ENCODE peak calls at places on chromosomes 7 and 10, in ten cellular contexts. P is H1; I is mesendoderm; G is CD8-positive, alpha-beta T cell; W is cardiac muscle cell; C is bronchial epithelial cell; N is ovary; B is BJ; Q is sigmoid colon; M is K562. F is an unnamed sample. For H3K27me3, the result is how much of the 10 kb centered on the place peaks cover.

GRCh38 chr7:34275629-34276028 is 370.3 kb downstream of the BMPER start:
- DNase-seq in I (no peak), Q (no peak), G (no peak), P (no peak), W (no peak), B (no peak), M (no peak), N (no peak), C (peak), F (no peak)

GRCh38 chr7:9711259-9711658 is 1262.4 kb upstream of the PHF14 start:
- DNase-seq in C (peak), G (no peak), Q (no peak), N (no peak), W (no peak), I (no peak), B (no peak), M (no peak), P (no peak), F (no peak)

GRCh38 chr10:114716811-114717404 is 58.8 kb upstream of the ABLIM1 start:
- DNase-seq in Q (no peak), N (no peak), M (no peak), G (no peak), P (no peak), I (no peak), B (no peak), W (no peak), C (no peak), F (no peak)

GRCh38 chr10:25162391-25162790 is 12.4 kb upstream of the GPR158 start:
- DNase-seq in G (no peak), C (no peak), Q (no peak), B (no peak), I (no peak), N (no peak), M (no peak), P (no peak), W (no peak), F (no peak)

GRCh38 chr7:85479918-85480658 is 293.2 kb upstream of the SEMA3D start:
- DNase-seq in W (peak), G (no peak), Q (no peak), C (peak), I (no peak), P (no peak), N (no peak), B (peak), M (no peak), F (no peak)

GRCh38 chr10:1957057-1957456 is 219.7 kb upstream of the ADARB2 start:
- DNase-seq in M (no peak), G (no peak), Q (no peak), N (no peak), I (no peak), C (no peak), W (no peak), B (no peak), P (no peak), F (no peak)

GRCh38 chr7:44463169-44463808 is 27.2 kb downstream of the NUDCD3 start:
- DNase-seq in M (peak), G (no peak), P (no peak), N (no peak), B (no peak), Q (no peak), C (peak), I (no peak), W (peak), F (no peak)

GRCh38 chr7:123669485-123669884 is 13.8 kb downstream of the LMOD2 start:
- DNase-seq in Q (no peak), N (no peak), C (no peak), I (no peak), W (no peak), P (no peak), G (no peak), B (no peak), M (no peak), F (no peak)

GRCh38 chr10:60801538-60801937 is 23.3 kb downstream of the CDK1 start:
- DNase-seq in Q (no peak), W (peak), G (no peak), P (no peak), N (no peak), C (no peak), B (no peak), M (no peak), I (no peak), F (no peak)

GRCh38 chr10:126872768-126873167 is 32.5 kb upstream of the DOCK1 start:
- DNase-seq in P (peak), G (no peak), I (peak), N (no peak), M (no peak), Q (no peak), C (no peak), B (no peak), W (no peak), F (no peak)

DNA sequence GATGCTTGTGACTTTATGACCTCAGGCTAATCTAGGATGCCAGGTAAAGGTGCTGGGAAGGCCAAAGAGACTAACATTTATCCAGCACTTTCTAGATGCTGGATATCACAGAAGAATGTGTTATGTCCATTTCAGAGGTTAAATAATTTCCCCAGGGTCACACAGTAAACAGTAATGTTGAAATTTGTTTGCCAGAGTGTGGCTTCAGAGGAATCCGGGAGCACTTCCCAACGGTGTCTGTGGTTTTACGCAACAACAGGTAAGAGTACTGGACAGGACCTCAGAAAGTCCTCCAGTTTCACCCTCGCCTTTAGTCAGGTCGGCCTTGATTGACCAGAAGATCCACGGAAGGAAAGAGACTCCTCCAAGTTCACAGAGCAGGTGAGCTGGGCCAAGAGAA is 1.7 kb downstream of the SHTN1 start:
- DNase-seq in W (no peak), G (no peak), C (no peak), P (no peak), M (no peak), Q (no peak), B (no peak), N (no peak), I (no peak), F (no peak)
- H3K27me3 ChIP-seq in W (under half), G (under half), C (under half), P (under half), M (under half), Q (under half), B (under half), N (under half), I (under half), F (under half)

GRCh38 chr7:155351120-155351870 is 53.6 kb downstream of the INSIG1 start:
- DNase-seq in B (no peak), G (no peak), N (no peak), M (no peak), I (no peak), W (no peak), C (no peak), Q (peak), P (no peak), F (no peak)
- H3K27me3 ChIP-seq in B (under half), G (under half), N (under half), M (half or more), I (under half), W (under half), C (under half), Q (under half), P (under half), F (under half)

DNA sequence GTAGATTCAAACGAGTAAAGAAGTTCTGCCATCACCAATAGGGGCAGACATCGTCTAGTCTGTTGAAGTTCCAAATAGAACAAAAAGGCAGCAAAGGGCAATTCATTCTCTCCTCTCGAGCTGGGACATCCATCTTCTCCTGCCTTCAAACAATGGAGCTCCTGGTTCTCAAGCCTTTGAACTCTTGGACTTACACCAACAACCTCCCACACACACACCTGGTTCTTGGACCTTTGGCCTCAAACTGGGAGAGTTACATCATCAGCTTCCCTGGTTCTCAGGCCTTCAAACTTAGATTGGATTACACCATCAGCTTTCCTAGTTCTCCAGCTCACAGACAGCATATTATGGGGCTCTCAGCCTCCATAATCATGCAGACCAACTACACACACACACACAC is 9.8 kb upstream of the GIMAP5 start:
- DNase-seq in M (no peak), C (no peak), Q (no peak), B (no peak), W (no peak), I (no peak), N (no peak), P (no peak), G (no peak), F (no peak)
- H3K27me3 ChIP-seq in M (under half), C (under half), Q (under half), B (under half), W (under half), I (under half), N (under half), P (under half), G (under half), F (under half)

DNA sequence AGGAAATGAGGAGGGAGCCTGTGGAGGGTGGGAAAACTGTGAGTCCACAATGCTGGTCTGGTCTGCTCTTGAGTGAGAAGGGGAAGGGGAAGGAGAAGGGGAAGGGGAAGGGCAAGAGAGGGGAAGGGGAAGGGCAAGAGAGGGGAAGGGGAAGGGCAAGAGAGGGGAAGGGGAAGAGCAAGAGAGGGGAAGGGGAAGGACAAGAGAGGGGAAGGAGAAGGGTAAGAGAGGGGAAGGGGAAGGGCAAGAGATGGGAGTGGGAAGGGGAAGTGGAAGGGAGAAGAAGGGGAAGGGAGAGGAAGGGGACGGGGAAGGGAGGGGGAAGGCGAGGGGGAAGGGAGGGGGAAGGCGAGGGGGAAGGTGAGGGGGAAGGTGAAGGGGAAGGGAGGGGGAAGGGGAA is 213.2 kb downstream of the GRM8 start:
- DNase-seq in M (no peak), C (no peak), N (no peak), B (no peak), Q (no peak), W (no peak), P (no peak), I (peak), G (no peak), F (no peak)
- H3K27me3 ChIP-seq in M (under half), C (under half), N (under half), B (under half), Q (under half), W (under half), P (under half), I (under half), G (under half), F (under half)

DNA sequence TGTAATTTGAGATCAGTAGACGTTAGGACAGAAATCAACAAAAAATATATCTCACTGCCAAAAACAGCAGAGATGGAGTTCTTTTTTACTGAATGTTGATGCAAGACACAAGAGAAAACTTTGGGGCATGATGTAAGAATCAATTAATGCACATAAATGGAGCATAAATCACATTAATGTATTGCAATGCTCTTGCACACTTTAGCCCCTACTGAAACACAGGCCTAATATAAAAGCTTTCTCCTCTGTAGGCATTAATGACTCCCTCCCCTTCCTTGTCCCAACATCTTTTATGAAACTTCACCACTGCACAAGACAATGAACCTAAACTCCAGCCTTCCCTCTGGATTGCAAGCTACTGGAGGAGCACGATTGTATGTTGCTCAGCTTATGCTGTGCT is 58.8 kb downstream of the CACNA2D1 start:
- DNase-seq in B (no peak), C (no peak), G (no peak), W (no peak), M (no peak), P (no peak), I (no peak), Q (no peak), N (no peak), F (no peak)
- H3K27me3 ChIP-seq in B (under half), C (under half), G (under half), W (under half), M (under half), P (under half), I (under half), Q (under half), N (under half), F (under half)

GRCh38 chr7:27219821-27220220 is 19.9 kb upstream of the HOXA13 start:
- DNase-seq in M (no peak), P (no peak), Q (no peak), N (no peak), B (no peak), W (no peak), C (no peak), G (no peak), I (no peak), F (no peak)
- H3K27me3 ChIP-seq in M (under half), P (half or more), Q (half or more), N (under half), B (under half), W (half or more), C (under half), G (under half), I (under half), F (under half)

F was measured in SJSA1.